ENCODE peak calls at places on chromosomes 7 and 10, in ten cellular contexts. Q, C, J, M, E, G, F, V, K and P are unnamed samples.

GRCh38 chr7:9557853-9558252 is 1124.4 kb downstream of the NXPH1 start:
- DNase-seq in K (no peak), V (no peak), C (no peak), M (no peak), E (no peak), J (no peak), G (no peak), F (no peak), Q (no peak), P (no peak)

GRCh38 chr10:30215631-30216030 is 133.4 kb downstream of the MTPAP start:
- DNase-seq in V (no peak), G (no peak), M (no peak), J (peak), C (peak), E (no peak), Q (no peak), K (no peak), F (no peak), P (no peak)

GRCh38 chr7:77270081-77270480 is 70.5 kb upstream of the FGL2 start:
- DNase-seq in F (no peak), G (no peak), M (no peak), E (no peak), Q (no peak), V (no peak), J (no peak), K (no peak), C (no peak), P (no peak)

GRCh38 chr10:130545122-130545521 is 408.9 kb downstream of the GLRX3 start:
- DNase-seq in M (no peak), J (no peak), C (no peak), F (no peak), E (no peak), G (no peak), Q (no peak), V (no peak), K (no peak), P (no peak)

GRCh38 chr7:107614425-107614824 is 34.4 kb downstream of the BCAP29 start:
- DNase-seq in E (peak), C (no peak), G (peak), Q (no peak), V (no peak), K (no peak), F (no peak), J (no peak), M (no peak), P (no peak)

GRCh38 chr7:46764100-46764941 is 817.6 kb downstream of the TNS3 start:
- DNase-seq in Q (peak), M (no peak), E (peak), V (peak), J (no peak), F (no peak), C (peak), K (peak), G (peak), P (peak)

GRCh38 chr10:60123172-60123571 is 216.8 kb upstream of the CCDC6 start:
- DNase-seq in G (peak), J (no peak), K (no peak), V (no peak), F (no peak), Q (no peak), C (no peak), E (peak), M (no peak), P (no peak)

GRCh38 chr10:21055339-21056135 is 158.4 kb upstream of the NEBL start:
- DNase-seq in G (no peak), F (no peak), C (no peak), J (no peak), K (no peak), Q (peak), V (no peak), M (no peak), E (no peak), P (no peak)

GRCh38 chr10:79070611-79071534 is 2.1 kb downstream of the ZMIZ1 start:
- DNase-seq in C (peak), M (no peak), J (peak), V (peak), G (no peak), K (peak), E (peak), F (peak), Q (peak), P (peak)

GRCh38 chr7:21371371-21371770 is 56.5 kb upstream of the SP4 start:
- DNase-seq in V (no peak), J (no peak), M (no peak), E (no peak), Q (peak), G (no peak), K (no peak), F (no peak), C (no peak), P (no peak)

GRCh38 chr7:101911800-101912705 is 94.6 kb downstream of the CUX1 start:
- DNase-seq in J (peak), F (no peak), E (peak), C (peak), K (no peak), M (no peak), Q (no peak), V (no peak), G (no peak), P (no peak)

GRCh38 chr10:98323221-98324164 is 55.5 kb upstream of the LOXL4 start:
- DNase-seq in M (no peak), E (peak), K (peak), F (peak), Q (peak), G (peak), V (peak), C (peak), J (peak), P (peak)

GRCh38 chr7:139382439-139382838 is 22.7 kb downstream of the LUC7L2 start:
- DNase-seq in V (no peak), K (no peak), Q (no peak), E (no peak), J (no peak), G (no peak), C (no peak), M (no peak), F (no peak), P (no peak)

GRCh38 chr10:98314577-98315284 is 46.7 kb upstream of the LOXL4 start:
- DNase-seq in E (no peak), Q (no peak), V (no peak), F (peak), M (no peak), J (no peak), C (no peak), K (no peak), G (peak), P (no peak)

GRCh38 chr10:69802424-69803161 is 887 bp downstream of the COL13A1 start:
- DNase-seq in J (peak), K (no peak), E (peak), F (no peak), C (peak), G (no peak), V (no peak), Q (no peak), M (no peak), P (no peak)

GRCh38 chr7:26555971-26556830 is 264.5 kb downstream of the SNX10 start:
- DNase-seq in E (no peak), C (no peak), V (no peak), K (no peak), J (no peak), Q (no peak), G (no peak), F (no peak), M (no peak), P (no peak)

GRCh38 chr10:14873090-14873760 is 5.4 kb upstream of the SUV39H2 start:
- DNase-seq in E (peak), Q (peak), J (no peak), M (no peak), K (no peak), V (no peak), F (no peak), G (no peak), C (no peak), P (no peak)

GRCh38 chr7:80078159-80078731 is 56.4 kb upstream of the GNAI1 start:
- DNase-seq in J (no peak), G (no peak), F (no peak), E (peak), K (no peak), Q (no peak), M (no peak), C (no peak), V (no peak), P (no peak)

GRCh38 chr10:3803295-3803883 is 18.4 kb upstream of the KLF6 start:
- DNase-seq in F (no peak), K (no peak), E (peak), V (peak), Q (no peak), J (no peak), M (no peak), G (no peak), C (no peak), P (no peak)

GRCh38 chr10:89503633-89504345 is 31.6 kb downstream of the SLC16A12 start:
- DNase-seq in J (no peak), C (peak), E (peak), M (no peak), Q (no peak), V (no peak), G (no peak), F (no peak), K (no peak), P (no peak)

GRCh38 chr7:2553831-2554581 is 1.3 kb downstream of the BRAT1 start:
- DNase-seq in E (no peak), F (no peak), V (no peak), C (no peak), K (no peak), J (no peak), G (no peak), Q (no peak), M (no peak), P (no peak)

GRCh38 chr10:75266945-75267344 is 31.2 kb upstream of the COMTD1 start:
- DNase-seq in E (peak), M (no peak), J (no peak), K (no peak), C (no peak), V (peak), G (no peak), F (no peak), Q (no peak), P (no peak)

GRCh38 chr10:6337382-6337781 is 134.7 kb downstream of the PFKFB3 start:
- DNase-seq in J (no peak), M (no peak), F (no peak), G (no peak), C (no peak), V (no peak), K (no peak), E (no peak), Q (no peak), P (no peak)

GRCh38 chr7:23955600-23956149 is 245.7 kb downstream of the STK31 start:
- DNase-seq in M (no peak), F (no peak), C (no peak), V (no peak), Q (no peak), E (no peak), J (no peak), K (no peak), G (no peak), P (no peak)

GRCh38 chr7:27096756-27097514 is 1.1 kb upstream of the HOXA1 start:
- DNase-seq in G (no peak), K (no peak), V (no peak), E (peak), M (no peak), Q (peak), C (no peak), F (peak), J (no peak), P (no peak)

GRCh38 chr7:43636093-43636492 is 53.2 kb downstream of the STK17A start:
- DNase-seq in C (no peak), F (peak), G (no peak), Q (no peak), K (no peak), J (no peak), E (peak), V (peak), M (no peak), P (no peak)

GRCh38 chr7:120170849-120171248 is 102.1 kb upstream of the KCND2 start:
- DNase-seq in J (no peak), G (no peak), M (no peak), K (no peak), F (no peak), V (no peak), Q (no peak), E (peak), C (no peak), P (no peak)

GRCh38 chr10:130399425-130399950 is 263.3 kb downstream of the GLRX3 start:
- DNase-seq in F (no peak), J (no peak), E (no peak), K (no peak), G (no peak), Q (no peak), V (no peak), M (no peak), C (no peak), P (no peak)

GRCh38 chr7:6012355-6013104 is 3.5 kb downstream of the AIMP2 start:
- DNase-seq in K (no peak), Q (no peak), M (no peak), C (no peak), F (peak), E (no peak), G (no peak), V (no peak), J (no peak), P (no peak)

GRCh38 chr7:6011541-6011940 is 2.5 kb downstream of the AIMP2 start:
- DNase-seq in F (no peak), V (no peak), Q (no peak), J (no peak), G (no peak), M (no peak), K (no peak), C (no peak), E (no peak), P (no peak)

DNA sequence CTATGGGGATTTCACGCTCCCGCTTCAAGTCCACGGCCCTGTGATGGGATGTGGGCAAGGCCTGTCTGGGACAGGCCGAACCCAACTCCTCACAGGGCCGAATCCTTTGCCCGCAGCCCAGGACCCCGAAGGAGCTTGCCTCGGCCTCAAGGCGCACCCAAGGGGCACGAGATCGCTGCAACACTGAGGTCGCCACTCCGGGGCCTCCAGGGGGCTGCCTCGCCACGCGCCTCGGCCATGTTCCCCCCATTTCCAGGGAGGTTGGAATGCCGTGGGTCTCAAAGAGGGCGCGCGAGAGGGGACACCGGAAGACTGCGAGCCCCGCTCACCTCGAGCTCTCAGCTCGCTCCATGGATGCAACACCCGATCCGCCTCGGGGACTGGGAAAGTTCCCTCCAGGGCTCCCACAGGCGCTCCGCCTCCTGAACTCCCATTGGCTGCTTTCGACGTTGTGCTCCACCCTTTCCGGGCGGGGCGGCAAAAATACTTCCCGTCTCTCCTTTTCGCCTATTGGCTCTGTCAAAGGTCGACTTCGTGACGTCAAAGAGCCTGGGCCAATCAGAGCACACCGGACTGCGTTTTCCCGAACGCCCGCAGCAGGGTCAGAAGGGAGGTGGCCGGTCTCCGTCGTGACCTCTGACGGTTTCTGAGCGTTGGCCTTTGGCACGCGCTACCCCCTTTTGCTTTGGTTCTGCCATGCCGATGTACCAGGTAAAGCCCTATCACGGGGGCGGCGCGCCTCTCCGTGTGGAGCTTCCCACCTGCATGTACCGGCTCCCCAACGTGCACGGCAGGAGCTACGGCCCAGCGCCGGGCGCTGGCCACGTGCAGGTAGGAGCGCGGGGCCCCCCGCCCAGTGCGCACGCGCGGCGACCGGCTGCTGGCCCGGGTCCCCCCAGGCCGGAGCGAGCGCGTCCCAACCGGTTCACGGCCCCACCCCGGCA is at the start of the genes AIMP2 and PMS2:
- DNase-seq in M (peak), K (peak), C (peak), V (peak), F (peak), J (peak), Q (peak), G (peak), E (peak), P (peak)
- TF ChIP-seq CTCF in M (peak), K (no peak), C (no peak), V (no peak), F (no peak), J (peak), Q (peak), G (peak), E (peak), P (peak)

DNA sequence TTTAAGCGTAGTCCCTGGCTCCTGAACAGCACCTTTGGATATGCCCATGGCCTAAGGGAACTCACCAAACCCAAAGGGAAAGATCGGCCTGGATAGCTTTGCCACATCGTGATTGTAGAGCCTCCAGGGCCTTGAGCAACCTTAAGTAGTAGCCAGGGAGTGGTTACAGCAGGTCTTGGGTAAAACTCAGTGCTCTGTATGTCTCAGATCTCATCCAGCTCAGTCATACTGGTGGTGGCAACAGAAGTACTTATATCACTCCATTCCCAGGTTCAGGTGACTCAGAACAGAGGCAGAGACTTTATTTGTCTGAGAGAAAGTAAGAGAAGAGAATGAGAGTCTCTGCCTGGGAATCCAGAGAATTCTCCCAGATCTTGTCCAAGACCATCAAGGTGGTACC is 39.1 kb upstream of the AASS start:
- DNase-seq in E (no peak), M (no peak), J (no peak), F (no peak), V (no peak), Q (no peak), K (no peak), G (no peak), C (no peak), P (no peak)
- TF ChIP-seq CTCF in E (no peak), M (no peak), J (no peak), F (no peak), V (no peak), Q (no peak), K (no peak), G (no peak), C (no peak), P (no peak)

GRCh38 chr10:11411926-11412545 is 199.4 kb downstream of the USP6NL start:
- DNase-seq in V (no peak), C (no peak), J (no peak), F (no peak), Q (peak), M (no peak), K (no peak), G (no peak), E (no peak), P (no peak)
- TF ChIP-seq CTCF in V (no peak), C (no peak), J (no peak), F (no peak), Q (peak), M (no peak), K (no peak), G (no peak), E (no peak), P (no peak)

GRCh38 chr7:149828357-149829309 is 9.5 kb upstream of the ZNF862 start:
- DNase-seq in V (no peak), E (no peak), Q (no peak), M (no peak), J (no peak), G (no peak), F (peak), C (peak), K (no peak), P (no peak)
- TF ChIP-seq CTCF in V (no peak), E (no peak), Q (no peak), M (no peak), J (no peak), G (no peak), F (no peak), C (no peak), K (no peak), P (no peak)

GRCh38 chr7:5422324-5423271 is 1.0 kb downstream of the TNRC18 start:
- DNase-seq in Q (no peak), F (peak), V (peak), M (no peak), J (peak), G (no peak), C (no peak), K (no peak), E (peak), P (no peak)
- TF ChIP-seq CTCF in Q (no peak), F (no peak), V (no peak), M (no peak), J (peak), G (peak), C (no peak), K (peak), E (peak), P (no peak)

GRCh38 chr10:97173036-97173435 is 12.7 kb downstream of the SLIT1 start:
- DNase-seq in M (no peak), V (no peak), E (no peak), G (no peak), Q (no peak), K (no peak), C (no peak), F (no peak), J (no peak), P (no peak)
- TF ChIP-seq CTCF in M (no peak), V (no peak), E (no peak), G (no peak), Q (no peak), K (no peak), C (no peak), F (no peak), J (no peak), P (no peak)